ENCODE peak calls at places on chromosomes 12 and 14, in eight cellular contexts. G is NCI-H510A treated with DMSO at 0.1 percent for 48 hours, B is GM19239, J is GM23338, K is HFF-Myc, T is IMR-90, N is left ventricle myocardium inferior, F is NCI-H1092 treated with DMSO at 0.1 percent for 48 hours. M is an unnamed sample.
A peak's percentile ranks its signal among the peaks of the same experiment; 100 is the strongest.

GRCh38 chr12:2643736-2644135 is 151.0 kb upstream of the FKBP4 start:
- DNase-seq in G (no peak), B (no peak), J (no peak), K (no peak), T (no peak), N (no peak), F (no peak), M (no peak)

GRCh38 chr12:27635349-27635972 is 60.8 kb upstream of the REP15 start:
- DNase-seq in G (peak; percentile 0), B (no peak), J (peak; percentile 65), K (no peak), T (peak; percentile 77), N (no peak), F (peak; percentile 20), M (no peak)

GRCh38 chr12:93043192-93043876 is 114.2 kb upstream of the EEA1 start:
- DNase-seq in G (no peak), B (no peak), J (no peak), K (no peak), T (no peak), N (no peak), F (no peak), M (no peak)

GRCh38 chr12:104294845-104295674 is 8.5 kb upstream of the EID3 start:
- DNase-seq in G (no peak), B (no peak), J (no peak), K (no peak), T (no peak), N (no peak), F (no peak), M (no peak)

GRCh38 chr12:54040148-54040494 is 7.3 kb downstream of the HOXC5 start:
- DNase-seq in G (no peak), B (no peak), J (no peak), K (no peak), T (no peak), N (no peak), F (no peak), M (no peak)

GRCh38 chr12:116089080-116089479 is 188.4 kb downstream of the MED13L start:
- DNase-seq in G (no peak), B (no peak), J (no peak), K (no peak), T (peak; percentile 35), N (no peak), F (no peak), M (no peak)

GRCh38 chr14:82359201-82359600 is 825.5 kb upstream of the SEL1L start:
- DNase-seq in G (no peak), B (no peak), J (no peak), K (no peak), T (no peak), N (no peak), F (no peak), M (no peak)

GRCh38 chr12:202081-202731 is 11.8 kb downstream of the SLC6A12 start:
- DNase-seq in G (peak; percentile 96), B (no peak), J (peak; percentile 82), K (no peak), T (no peak), N (no peak), F (peak; percentile 86), M (no peak)

GRCh38 chr14:53619625-53620324 is 336.9 kb downstream of the BMP4 start:
- DNase-seq in G (no peak), B (no peak), J (no peak), K (no peak), T (peak; percentile 64), N (no peak), F (no peak), M (no peak)

GRCh38 chr14:25090716-25091454 is 40.9 kb upstream of the STXBP6 start:
- DNase-seq in G (no peak), B (no peak), J (peak; percentile 54), K (peak; percentile 44), T (peak; percentile 66), N (no peak), F (no peak), M (no peak)

M was measured in SK-N-MC.